ENCODE peak calls at places on chromosome 20, in five cellular contexts. H is adrenal gland, Y is foreskin fibroblast, L is IMR-90, F is tibial artery. J is an unnamed sample.

GRCh38 chr20:2763186-2763585 is 37.2 kb downstream of the CPXM1 start:
- DNase-seq in L (no peak), H (no peak), Y (no peak), F (no peak), J (no peak)

GRCh38 chr20:20594171-20594530 is 118.3 kb downstream of the RALGAPA2 start:
- DNase-seq in Y (peak), F (no peak), H (no peak), L (peak), J (no peak)

GRCh38 chr20:17949899-17950298 is 18.7 kb downstream of the SNX5 start:
- DNase-seq in F (no peak), L (no peak), H (no peak), Y (no peak), J (no peak)

GRCh38 chr20:58549681-58550542 is 34.7 kb upstream of the APCDD1L start:
- DNase-seq in H (no peak), Y (no peak), L (no peak), F (no peak), J (no peak)

GRCh38 chr20:47272893-47273590 is 83.5 kb downstream of the ZMYND8 start:
- DNase-seq in Y (peak), L (peak), F (peak), H (peak), J (no peak)

GRCh38 chr20:35018578-35019371 is 63.1 kb downstream of the MYH7B start:
- DNase-seq in H (no peak), Y (no peak), L (no peak), F (no peak), J (no peak)

GRCh38 chr20:42026599-42026998 is 408.4 kb upstream of the CHD6 start:
- DNase-seq in Y (no peak), L (no peak), F (no peak), H (no peak), J (no peak)

GRCh38 chr20:43904195-43904594 is 10.5 kb upstream of the TOX2 start:
- DNase-seq in Y (no peak), F (no peak), H (no peak), L (no peak), J (no peak)

GRCh38 chr20:58877374-58878360 is 25.2 kb downstream of the GNAS start:
- DNase-seq in F (no peak), H (no peak), L (no peak), Y (no peak), J (no peak)

GRCh38 chr20:1757606-1758507 is 100.3 kb upstream of the SIRPG start:
- DNase-seq in L (no peak), F (no peak), Y (no peak), H (no peak), J (no peak)

GRCh38 chr20:56091635-56092180 is 86.4 kb upstream of the CBLN4 start:
- DNase-seq in F (no peak), H (no peak), L (no peak), Y (no peak), J (no peak)

GRCh38 chr20:9051508-9051907 is 17.4 kb upstream of the PLCB4 start:
- DNase-seq in Y (peak), L (peak), F (no peak), H (peak), J (peak)

GRCh38 chr20:45017859-45018258 is 51.5 kb downstream of the STK4 start:
- DNase-seq in H (no peak), F (no peak), L (no peak), Y (no peak), J (no peak)

GRCh38 chr20:43744121-43744520 is 17.3 kb upstream of the GTSF1L start:
- DNase-seq in F (no peak), H (no peak), Y (peak), L (peak), J (no peak)

GRCh38 chr20:62898093-62898964 is 28.0 kb downstream of the DIDO1 start:
- DNase-seq in H (no peak), F (no peak), Y (no peak), L (no peak), J (no peak)

GRCh38 chr20:50987493-50988210 is 29.0 kb downstream of the MOCS3 start:
- DNase-seq in F (peak), L (peak), Y (peak), H (peak), J (peak)

GRCh38 chr20:56628873-56629463 is at the start of gene TFAP2C:
- DNase-seq in Y (peak), F (peak), L (no peak), H (peak), J (peak)

GRCh38 chr20:20482453-20482852 is 114.5 kb downstream of the INSM1 start:
- DNase-seq in H (no peak), F (no peak), Y (no peak), L (no peak), J (no peak)

GRCh38 chr20:43959079-43959919 is 44.6 kb downstream of the TOX2 start:
- DNase-seq in L (no peak), Y (no peak), F (no peak), H (no peak), J (no peak)

GRCh38 chr20:57582029-57582378 is 21.1 kb downstream of the PCK1 start:
- DNase-seq in L (no peak), F (no peak), Y (no peak), H (no peak), J (no peak)

GRCh38 chr20:651713-652610 is 1.0 kb downstream of the SRXN1 start:
- DNase-seq in F (no peak), H (peak), L (no peak), Y (no peak), J (no peak)

GRCh38 chr20:19807901-19808300 is 49.8 kb downstream of the RIN2 start:
- DNase-seq in L (peak), H (no peak), F (no peak), Y (peak), J (no peak)

GRCh38 chr20:34557936-34558319 is 590 bp upstream of the MAP1LC3A start:
- DNase-seq in Y (no peak), F (no peak), L (no peak), H (no peak), J (no peak)

GRCh38 chr20:48787861-48788375 is 39.9 kb downstream of the PREX1 start:
- DNase-seq in H (peak), L (peak), F (no peak), Y (peak), J (peak)

GRCh38 chr20:37564388-37565133 is 36.9 kb upstream of the BLCAP start:
- DNase-seq in L (no peak), Y (peak), H (peak), F (no peak), J (no peak)

GRCh38 chr20:3701061-3701998 is 11.1 kb downstream of the SIGLEC1 start:
- DNase-seq in H (no peak), Y (no peak), F (no peak), L (no peak), J (no peak)

GRCh38 chr20:58450259-58450658 is 61.2 kb downstream of the VAPB start:
- DNase-seq in L (peak), Y (peak), H (no peak), F (no peak), J (no peak)

GRCh38 chr20:12963456-12963855 is 45.3 kb upstream of the SPTLC3 start:
- DNase-seq in F (no peak), H (no peak), L (no peak), Y (no peak), J (no peak)

GRCh38 chr20:41150664-41151063 is 13.3 kb downstream of the PLCG1 start:
- DNase-seq in F (no peak), Y (peak), H (no peak), L (peak), J (no peak)

GRCh38 chr20:50967621-50968020 is 9.0 kb downstream of the MOCS3 start:
- DNase-seq in H (no peak), F (no peak), L (no peak), Y (no peak), J (no peak)

GRCh38 chr20:4090756-4091331 is 75.5 kb upstream of the RNF24 start:
- DNase-seq in Y (peak), H (peak), F (no peak), L (peak), J (peak)

GRCh38 chr20:9515211-9515580 is 806 bp downstream of the LAMP5 start:
- DNase-seq in L (no peak), H (no peak), F (no peak), Y (peak), J (no peak)

GRCh38 chr20:43736588-43737091 is 9.8 kb upstream of the GTSF1L start:
- DNase-seq in F (no peak), L (peak), H (no peak), Y (no peak), J (no peak)

GRCh38 chr20:25197173-25197869 is 1.8 kb downstream of the ENTPD6 start:
- DNase-seq in F (no peak), Y (no peak), H (no peak), L (no peak), J (no peak)
- TF ChIP-seq CTCF in F (no peak), Y (no peak), H (no peak), L (no peak), J (no peak)

DNA sequence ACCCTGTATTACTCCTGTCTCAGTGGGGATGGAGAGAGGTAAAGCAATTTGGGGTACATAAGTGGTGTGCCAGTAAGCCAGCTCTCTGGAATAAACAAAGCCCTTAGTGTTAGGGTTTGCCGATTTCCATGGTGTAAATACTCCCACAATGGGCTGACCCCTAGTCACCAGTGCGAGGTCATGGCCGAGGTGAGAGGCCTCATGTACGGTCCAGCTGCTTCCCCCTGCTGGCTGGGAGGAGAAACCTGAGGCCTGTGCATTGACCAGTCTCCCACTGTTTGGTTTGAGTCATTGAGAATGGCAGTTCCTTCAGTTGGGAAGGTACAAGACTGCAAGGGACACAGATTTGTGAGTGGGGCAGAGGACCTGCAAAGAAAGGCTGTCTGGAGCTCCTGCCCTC is 382.0 kb downstream of the CDH26 start:
- DNase-seq in F (no peak), H (no peak), Y (no peak), L (no peak), J (no peak)
- TF ChIP-seq CTCF in F (no peak), H (no peak), Y (no peak), L (no peak), J (no peak)

DNA sequence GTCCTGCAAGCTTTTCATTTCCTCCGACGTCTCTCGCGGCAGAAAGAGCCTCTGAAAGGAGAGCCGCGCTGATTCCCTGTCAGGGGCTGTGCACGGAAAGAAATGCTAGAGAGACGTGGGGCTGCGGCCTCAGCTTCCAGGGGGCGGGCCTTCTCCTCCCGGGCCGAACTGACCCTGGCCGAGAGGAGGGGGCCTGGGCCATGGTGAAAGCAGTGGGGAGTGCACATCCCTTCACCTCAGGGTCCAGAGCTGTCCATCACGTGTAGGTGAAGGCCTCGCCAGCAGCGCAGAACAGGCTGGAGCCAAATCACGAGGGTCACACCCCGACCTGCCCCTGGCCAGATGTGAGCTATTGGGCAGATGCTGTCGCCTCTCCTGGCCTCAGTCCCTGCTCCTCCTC is 220.4 kb downstream of the TAF4 start:
- DNase-seq in F (no peak), H (no peak), L (no peak), Y (no peak), J (no peak)
- TF ChIP-seq CTCF in F (no peak), H (no peak), L (no peak), Y (no peak), J (no peak)

GRCh38 chr20:64140421-64140820 is 23.8 kb upstream of the MYT1 start:
- DNase-seq in H (peak), F (no peak), L (no peak), Y (no peak), J (no peak)

GRCh38 chr20:64140956-64141355 is 23.3 kb upstream of the MYT1 start:
- DNase-seq in H (peak), L (no peak), F (no peak), Y (no peak), J (no peak)

GRCh38 chr20:64137598-64138031 is 26.6 kb upstream of the MYT1 start:
- DNase-seq in F (no peak), Y (no peak), H (no peak), L (no peak), J (no peak)

GRCh38 chr20:64138276-64138815 is 25.9 kb upstream of the MYT1 start:
- DNase-seq in L (no peak), Y (no peak), F (no peak), H (peak), J (no peak)

GRCh38 chr20:64139200-64140081 is 24.8 kb upstream of the MYT1 start:
- DNase-seq in F (no peak), Y (no peak), L (no peak), H (peak), J (no peak)
- TF ChIP-seq CTCF in F (no peak), Y (no peak), L (no peak), H (no peak), J (no peak)

GRCh38 chr20:36504295-36504694 is 37.0 kb upstream of the MYL9 start:
- DNase-seq in L (no peak), F (no peak), Y (no peak), H (no peak), J (no peak)
- TF ChIP-seq CTCF in L (no peak), F (no peak), Y (no peak), H (no peak), J (no peak)

DNA sequence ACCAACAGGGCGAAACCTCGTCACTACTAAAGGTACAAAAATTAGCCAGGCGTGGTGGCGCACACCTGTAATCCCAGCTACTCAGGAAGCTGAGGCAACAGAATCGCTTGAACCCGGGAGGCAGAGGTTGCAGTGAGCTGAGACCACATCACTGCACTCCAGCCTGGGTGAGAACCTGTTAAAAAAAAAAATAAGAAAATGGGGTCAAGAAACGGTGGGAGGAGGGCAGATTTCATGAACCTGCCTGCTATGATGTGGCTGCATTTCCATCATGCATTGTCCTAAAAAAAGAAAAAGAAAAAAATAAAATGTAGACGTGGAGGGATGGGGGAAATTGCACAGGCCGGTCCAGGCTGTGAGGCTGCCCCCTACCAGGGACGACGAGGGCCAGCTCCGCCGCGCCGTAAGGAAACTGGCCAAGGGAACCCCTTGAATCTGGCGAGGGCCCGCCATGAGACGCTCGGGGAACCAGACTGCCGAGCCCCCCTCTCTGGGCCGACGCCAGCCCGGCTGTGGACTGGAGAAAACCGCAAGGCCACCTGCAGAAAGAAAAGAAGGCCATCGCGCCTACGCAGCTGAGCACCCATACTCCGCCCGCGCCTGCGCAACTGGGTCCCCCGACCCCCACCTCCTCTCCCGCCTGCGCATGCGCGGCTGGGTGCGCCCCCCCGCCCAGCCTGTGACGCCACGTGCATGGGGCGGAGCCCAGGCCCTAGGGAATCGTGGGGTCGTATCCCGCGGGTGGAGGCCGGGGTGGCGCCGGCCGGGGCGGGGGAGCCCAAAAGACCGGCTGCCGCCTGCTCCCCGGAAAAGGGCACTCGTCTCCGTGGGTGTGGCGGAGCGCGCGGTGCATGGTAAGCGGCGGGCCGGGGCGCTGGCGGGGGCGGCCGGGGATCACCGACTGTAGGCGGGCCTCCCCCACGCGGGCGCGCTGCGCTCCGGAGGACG is at the start of gene ENTPD6:
- DNase-seq in F (peak), H (peak), L (peak), Y (peak), J (peak)
- TF ChIP-seq CTCF in F (no peak), H (no peak), L (peak), Y (no peak), J (peak)

GRCh38 chr20:8018928-8019177 is 708 bp downstream of the TMX4 start:
- DNase-seq in F (no peak), H (peak), Y (no peak), L (peak), J (no peak)
- TF ChIP-seq CTCF in F (no peak), H (no peak), Y (no peak), L (no peak), J (no peak)